ENCODE peak calls at places on chromosomes 1 and 21, in ten cellular contexts. F is stomach, H is colonic mucosa, D is endodermal cell, M is mammary epithelial cell, Y is tibial nerve, I is gastrocnemius medialis, J is HL-60, V is thoracic aorta, P is uterus. T is an unnamed sample. For H3K27me3, the result is how much of the 10 kb centered on the place peaks cover.

GRCh38 chr1:24319962-24320361 is 805 bp downstream of the GRHL3 start:
- DNase-seq in F (no peak), H (no peak), D (no peak), M (no peak), Y (no peak), I (no peak), J (no peak), V (no peak), P (no peak), T (no peak)

GRCh38 chr1:61910035-61910434 is 167.8 kb downstream of the PATJ start:
- DNase-seq in F (no peak), H (no peak), D (no peak), M (no peak), Y (no peak), I (no peak), J (no peak), V (no peak), P (no peak), T (no peak)

GRCh38 chr1:59992040-59992820 is 65.7 kb upstream of the CYP2J2 start:
- DNase-seq in F (no peak), H (no peak), D (no peak), M (no peak), Y (no peak), I (no peak), J (no peak), V (no peak), P (no peak), T (no peak)

GRCh38 chr1:116161877-116162390 is 50.7 kb downstream of the MAB21L3 start:
- DNase-seq in F (no peak), H (peak), D (no peak), M (no peak), Y (no peak), I (no peak), J (no peak), V (no peak), P (no peak), T (no peak)

GRCh38 chr1:1156140-1157032 is 17.3 kb upstream of the TTLL10 start:
- DNase-seq in F (no peak), H (no peak), D (no peak), M (no peak), Y (no peak), I (no peak), J (no peak), V (no peak), P (no peak), T (no peak)

GRCh38 chr1:111030590-111030989 is 66.9 kb upstream of the LRIF1 start:
- DNase-seq in F (peak), H (peak), D (peak), M (peak), Y (no peak), I (no peak), J (peak), V (no peak), P (no peak), T (peak)

GRCh38 chr1:235817101-235817725 is 49.5 kb downstream of the LYST start:
- DNase-seq in F (no peak), H (no peak), D (no peak), M (no peak), Y (no peak), I (no peak), J (no peak), V (no peak), P (no peak), T (no peak)

GRCh38 chr1:24964811-24965570 is 34.9 kb upstream of the RUNX3 start:
- DNase-seq in F (peak), H (peak), D (no peak), M (no peak), Y (no peak), I (no peak), J (peak), V (no peak), P (no peak), T (no peak)

GRCh38 chr1:155127672-155128468 is at the start of gene EFNA1:
- DNase-seq in F (peak), H (peak), D (peak), M (peak), Y (peak), I (peak), J (no peak), V (no peak), P (peak), T (peak)

GRCh38 chr1:160953030-160953429 is 1.6 kb downstream of the ITLN2 start:
- DNase-seq in F (no peak), H (no peak), D (no peak), M (peak), Y (no peak), I (no peak), J (no peak), V (no peak), P (no peak), T (no peak)

GRCh38 chr1:232904566-232904965 is 45.8 kb upstream of the NTPCR start:
- DNase-seq in F (no peak), H (no peak), D (no peak), M (peak), Y (no peak), I (no peak), J (peak), V (no peak), P (no peak), T (no peak)

GRCh38 chr1:64915381-64916274 is 50.7 kb downstream of the JAK1 start:
- DNase-seq in F (peak), H (peak), D (peak), M (peak), Y (no peak), I (no peak), J (no peak), V (no peak), P (no peak), T (no peak)

GRCh38 chr1:204480515-204480914 is 14.1 kb downstream of the PIK3C2B start:
- DNase-seq in F (no peak), H (no peak), D (no peak), M (no peak), Y (no peak), I (no peak), J (no peak), V (no peak), P (no peak), T (peak)

GRCh38 chr1:198932351-198932991 is 293.6 kb downstream of the PTPRC start:
- DNase-seq in F (no peak), H (no peak), D (no peak), M (peak), Y (no peak), I (no peak), J (no peak), V (no peak), P (no peak), T (no peak)

GRCh38 chr21:38365521-38365920 is 108.7 kb downstream of the KCNJ15 start:
- DNase-seq in F (no peak), H (no peak), D (no peak), M (no peak), Y (no peak), I (no peak), J (no peak), V (no peak), P (no peak), T (peak)

GRCh38 chr1:112702420-112703261 is 4.3 kb downstream of the RHOC start:
- DNase-seq in F (peak), H (no peak), D (no peak), M (no peak), Y (no peak), I (no peak), J (no peak), V (no peak), P (peak), T (no peak)

GRCh38 chr1:54153548-54154439 is 994 bp upstream of the CDCP2 start:
- DNase-seq in F (peak), H (peak), D (peak), M (peak), Y (no peak), I (peak), J (peak), V (peak), P (peak), T (peak)

GRCh38 chr21:38902608-38903445 is 97.1 kb downstream of the ETS2 start:
- DNase-seq in F (no peak), H (no peak), D (no peak), M (peak), Y (no peak), I (no peak), J (no peak), V (no peak), P (no peak), T (no peak)

GRCh38 chr1:162943627-162944026 is 82.7 kb upstream of the CCDC190 start:
- DNase-seq in F (no peak), H (no peak), D (no peak), M (peak), Y (no peak), I (peak), J (no peak), V (no peak), P (no peak), T (no peak)

GRCh38 chr1:110233861-110234260 is 23.7 kb downstream of the KCNC4 start:
- DNase-seq in F (no peak), H (no peak), D (no peak), M (no peak), Y (no peak), I (no peak), J (no peak), V (no peak), P (no peak), T (no peak)

GRCh38 chr1:25484533-25484932 is 53.8 kb downstream of the MACO1 start:
- DNase-seq in F (no peak), H (no peak), D (no peak), M (no peak), Y (no peak), I (no peak), J (no peak), V (no peak), P (no peak), T (no peak)

GRCh38 chr1:12095822-12096263 is 32.7 kb downstream of the TNFRSF8 start:
- DNase-seq in F (no peak), H (no peak), D (peak), M (peak), Y (no peak), I (no peak), J (no peak), V (no peak), P (no peak), T (no peak)

GRCh38 chr1:178684542-178685000 is 40.5 kb upstream of the RALGPS2 start:
- DNase-seq in F (no peak), H (no peak), D (no peak), M (peak), Y (no peak), I (peak), J (no peak), V (no peak), P (no peak), T (no peak)

GRCh38 chr1:66446261-66447001 is 87.5 kb upstream of the SGIP1 start:
- DNase-seq in F (no peak), H (peak), D (peak), M (peak), Y (no peak), I (no peak), J (peak), V (no peak), P (no peak), T (peak)
- TF ChIP-seq CTCF in F (peak), H (peak), D (peak), M (peak), Y (peak), I (peak), J (peak), V (peak), P (peak), T (peak)

GRCh38 chr21:44724926-44725325 is 13.6 kb upstream of the TSPEAR start:
- DNase-seq in F (no peak), H (no peak), D (no peak), M (no peak), Y (no peak), I (no peak), J (no peak), V (no peak), P (no peak), T (no peak)

GRCh38 chr21:44720170-44720569 is 8.8 kb upstream of the TSPEAR start:
- DNase-seq in F (no peak), H (no peak), D (no peak), M (no peak), Y (no peak), I (no peak), J (no peak), V (no peak), P (no peak), T (no peak)

GRCh38 chr21:44723177-44724131 is 12.1 kb upstream of the TSPEAR start:
- DNase-seq in F (no peak), H (no peak), D (peak), M (peak), Y (no peak), I (no peak), J (no peak), V (no peak), P (no peak), T (no peak)

GRCh38 chr21:44724166-44724565 is 12.8 kb upstream of the TSPEAR start:
- DNase-seq in F (no peak), H (no peak), D (no peak), M (no peak), Y (no peak), I (no peak), J (no peak), V (no peak), P (no peak), T (no peak)

GRCh38 chr21:44722701-44723100 is 11.3 kb upstream of the TSPEAR start:
- DNase-seq in F (no peak), H (no peak), D (no peak), M (no peak), Y (no peak), I (no peak), J (no peak), V (no peak), P (no peak), T (no peak)
- H3K27me3 ChIP-seq in F (under half), H (under half), D (under half), M (under half), Y (half or more), I (half or more), J (under half), V (under half), P (under half), T (under half)

GRCh38 chr1:164589961-164590507 is 31.1 kb downstream of the PBX1 start:
- DNase-seq in F (no peak), H (no peak), D (peak), M (no peak), Y (no peak), I (no peak), J (no peak), V (no peak), P (no peak), T (no peak)
- TF ChIP-seq CTCF in F (no peak), H (no peak), D (no peak), M (no peak), Y (no peak), I (no peak), J (no peak), V (no peak), P (no peak), T (no peak)

DNA sequence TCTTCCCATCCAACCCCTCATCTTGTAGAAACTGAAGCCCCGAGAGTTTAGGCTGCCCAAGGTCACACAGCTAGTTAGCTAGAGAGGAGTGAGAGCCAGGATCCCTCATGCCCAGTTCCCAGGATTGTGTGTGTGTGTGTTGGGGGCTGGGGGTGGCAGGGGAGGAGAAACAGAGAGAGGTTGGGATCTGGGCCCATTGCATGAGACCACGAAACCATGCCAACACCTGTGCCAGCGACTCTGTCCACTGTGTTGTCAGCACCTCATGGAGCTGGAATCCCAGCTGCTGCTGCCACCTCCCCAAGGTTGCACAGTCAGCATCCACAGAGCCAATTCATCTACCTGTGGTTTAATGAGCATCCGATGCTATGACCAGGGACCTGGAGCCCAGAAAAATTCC is 115.4 kb upstream of the ZC3H12A start:
- DNase-seq in F (no peak), H (no peak), D (no peak), M (no peak), Y (no peak), I (no peak), J (no peak), V (no peak), P (no peak), T (no peak)
- H3K27me3 ChIP-seq in F (under half), H (under half), D (under half), M (under half), Y (under half), I (under half), J (under half), V (under half), P (under half), T (under half)

T was measured in WERI-Rb-1.